ENCODE peak calls at places on chromosomes 7 and 10, in four cellular contexts. T, D, Q and V are unnamed samples. For H3K4me1, the result is how much of the 10 kb centered on the place peaks cover.

GRCh38 chr10:71835671-71836593 is 15.1 kb downstream of the PSAP start:
- DNase-seq in T (peak), D (peak), Q (no peak), V (no peak)

GRCh38 chr10:121130382-121130781 is 279.2 kb downstream of the WDR11 start:
- DNase-seq in T (no peak), D (no peak), Q (no peak), V (no peak)

GRCh38 chr7:137696376-137696775 is 150.4 kb downstream of the DGKI start:
- DNase-seq in T (peak), D (no peak), Q (no peak), V (no peak)

GRCh38 chr10:45418859-45419672 is 45.0 kb downstream of the ALOX5 start:
- DNase-seq in T (peak), D (peak), Q (no peak), V (no peak)

GRCh38 chr7:2613926-2614613 is 17.7 kb upstream of the TTYH3 start:
- DNase-seq in T (no peak), D (no peak), Q (no peak), V (no peak)

GRCh38 chr7:75054744-75055527 is 18.7 kb downstream of the RCC1L start:
- DNase-seq in T (peak), D (no peak), Q (no peak), V (no peak)

GRCh38 chr10:91380873-91381561 is 29.1 kb upstream of the HECTD2 start:
- DNase-seq in T (peak), D (no peak), Q (no peak), V (no peak)

GRCh38 chr7:117827861-117828260 is 45.4 kb downstream of the CTTNBP2 start:
- DNase-seq in T (peak), D (no peak), Q (peak), V (no peak)

GRCh38 chr10:112852308-112852707 is 97.7 kb upstream of the TCF7L2 start:
- DNase-seq in T (no peak), D (no peak), Q (no peak), V (no peak)

GRCh38 chr10:1754506-1755177 is 17.3 kb upstream of the ADARB2 start:
- DNase-seq in T (no peak), D (no peak), Q (no peak), V (no peak)

GRCh38 chr7:18638594-18639452 is 143.3 kb downstream of the HDAC9 start:
- DNase-seq in T (peak), D (no peak), Q (no peak), V (no peak)

GRCh38 chr10:24756283-24756682 is 32.6 kb upstream of the ARHGAP21 start:
- DNase-seq in T (no peak), D (no peak), Q (no peak), V (peak)

GRCh38 chr7:48285365-48285764 is 114.1 kb downstream of the ABCA13 start:
- DNase-seq in T (peak), D (no peak), Q (no peak), V (no peak)

GRCh38 chr7:157597562-157597961 is 260.8 kb downstream of the DNAJB6 start:
- DNase-seq in T (no peak), D (no peak), Q (no peak), V (no peak)

GRCh38 chr10:88670497-88670896 is 6.3 kb downstream of the LIPF start:
- DNase-seq in T (no peak), D (no peak), Q (no peak), V (no peak)

GRCh38 chr7:56007167-56007652 is 42.8 kb downstream of the NIPSNAP2 start:
- DNase-seq in T (no peak), D (peak), Q (no peak), V (peak)

GRCh38 chr7:74655785-74656420 is 1.6 kb upstream of the GTF2I start:
- DNase-seq in T (no peak), D (no peak), Q (no peak), V (no peak)

GRCh38 chr7:125201002-125201401 is 271.4 kb upstream of the POT1 start:
- DNase-seq in T (no peak), D (no peak), Q (no peak), V (no peak)

GRCh38 chr10:8511026-8511425 is 456.5 kb downstream of the GATA3 start:
- DNase-seq in T (no peak), D (no peak), Q (no peak), V (no peak)

GRCh38 chr10:77245953-77246352 is 391.7 kb downstream of the KCNMA1 start:
- DNase-seq in T (peak), D (no peak), Q (no peak), V (no peak)

GRCh38 chr10:43235070-43235900 is 31.6 kb downstream of the RASGEF1A start:
- DNase-seq in T (no peak), D (peak), Q (no peak), V (no peak)

GRCh38 chr10:78382776-78383175 is 349.1 kb downstream of the RPS24 start:
- DNase-seq in T (no peak), D (no peak), Q (no peak), V (no peak)

GRCh38 chr10:58743466-58744115 is 230.9 kb downstream of the BICC1 start:
- DNase-seq in T (peak), D (no peak), Q (no peak), V (peak)

GRCh38 chr7:137628211-137628610 is 218.6 kb downstream of the DGKI start:
- DNase-seq in T (no peak), D (no peak), Q (no peak), V (no peak)

GRCh38 chr10:771647-772046 is 82.2 kb upstream of the DIP2C start:
- DNase-seq in T (no peak), D (no peak), Q (no peak), V (no peak)

GRCh38 chr7:51901489-51901840 is 584.9 kb upstream of the COBL start:
- DNase-seq in T (no peak), D (no peak), Q (no peak), V (no peak)

GRCh38 chr7:134450296-134451000 is 8.5 kb downstream of the AKR1B1 start:
- DNase-seq in T (no peak), D (no peak), Q (no peak), V (no peak)

DNA sequence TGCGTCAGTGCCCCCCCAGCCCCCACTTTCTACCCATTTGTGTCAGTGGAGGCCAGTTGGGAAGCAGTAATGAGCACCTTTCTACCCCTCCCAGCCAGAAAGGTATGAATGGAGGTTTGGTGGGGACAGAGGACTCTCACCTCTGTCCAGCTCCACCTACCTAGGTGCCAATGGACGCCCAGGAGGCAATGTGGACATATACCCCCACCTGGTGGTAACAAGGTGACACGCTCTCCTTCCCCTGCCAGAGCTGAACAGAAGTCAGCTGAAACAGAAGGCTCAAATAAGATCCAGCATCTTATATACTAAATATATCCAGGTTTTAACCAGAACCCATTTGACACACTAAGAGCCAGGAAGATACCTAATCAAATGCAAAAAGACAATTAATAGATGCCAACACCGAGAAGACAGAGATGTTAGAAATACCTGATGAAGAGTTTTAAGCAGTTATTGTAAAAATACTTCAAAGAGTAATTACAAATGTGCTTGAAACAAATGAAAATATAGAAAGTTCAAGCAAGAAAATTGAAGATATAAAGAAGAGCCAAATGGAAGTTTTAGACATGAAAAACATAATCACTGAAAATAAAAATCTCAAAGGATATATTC is 18.4 kb upstream of the SORCS3 start:
- DNase-seq in T (no peak), D (no peak), Q (peak), V (peak)
- TF ChIP-seq CTCF in T (no peak), D (no peak), Q (peak), V (peak)

GRCh38 chr7:106033735-106034134 is 70.7 kb downstream of the CDHR3 start:
- DNase-seq in T (no peak), D (no peak), Q (no peak), V (no peak)

GRCh38 chr7:106029448-106029847 is 66.4 kb downstream of the CDHR3 start:
- DNase-seq in T (no peak), D (no peak), Q (no peak), V (no peak)

GRCh38 chr7:106031271-106032029 is 68.4 kb downstream of the CDHR3 start:
- DNase-seq in T (peak), D (no peak), Q (no peak), V (no peak)

GRCh38 chr7:106029941-106030340 is 66.9 kb downstream of the CDHR3 start:
- DNase-seq in T (no peak), D (no peak), Q (no peak), V (no peak)

GRCh38 chr7:106032295-106032694 is 69.2 kb downstream of the CDHR3 start:
- DNase-seq in T (no peak), D (no peak), Q (no peak), V (no peak)
- H3K4me1 ChIP-seq in T (under half), D (under half), Q (under half), V (under half)

GRCh38 chr7:732094-732541 is 5.0 kb upstream of the PRKAR1B start:
- DNase-seq in T (peak), D (peak), Q (peak), V (peak)
- TF ChIP-seq CTCF in T (no peak), D (no peak), Q (no peak), V (no peak)

GRCh38 chr10:132140167-132140925 is 46.4 kb upstream of the DPYSL4 start:
- DNase-seq in T (no peak), D (peak), Q (no peak), V (no peak)
- H3K4me1 ChIP-seq in T (under half), D (under half), Q (under half), V (under half)

DNA sequence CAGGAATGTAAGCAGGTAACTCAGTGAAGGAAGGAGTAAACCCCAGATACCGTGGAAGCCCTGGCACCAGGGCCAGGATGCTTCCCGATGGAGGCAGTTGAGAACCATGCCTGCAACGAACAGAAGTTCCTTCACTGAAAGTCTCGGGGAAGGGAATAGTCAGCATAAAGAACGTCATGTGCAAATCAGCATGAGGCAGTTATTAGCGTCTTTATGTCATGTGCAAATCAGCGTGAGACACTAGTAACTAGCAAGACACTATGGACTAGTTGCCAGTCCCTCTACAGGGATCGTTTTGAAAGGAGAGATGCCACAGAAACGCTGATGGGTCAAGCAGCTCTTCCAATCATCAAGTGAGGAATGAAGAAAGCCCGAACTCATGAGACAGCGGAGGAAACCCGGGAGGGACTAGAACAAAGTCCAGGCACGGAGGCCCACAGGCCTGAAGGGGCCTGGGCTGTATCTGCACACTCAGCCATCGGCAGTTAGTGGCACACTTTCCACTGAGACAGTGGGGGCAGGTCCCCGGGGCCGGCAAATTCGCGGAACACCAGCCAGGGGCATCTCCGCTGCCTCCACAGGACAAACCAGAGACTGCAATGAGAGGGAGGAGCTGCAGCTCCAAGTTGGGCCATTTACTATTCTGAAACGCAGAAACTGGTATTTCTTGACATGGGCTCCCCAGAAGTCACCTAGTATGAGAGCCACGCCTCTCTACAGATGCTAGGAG is 109.6 kb downstream of the SFMBT2 start:
- DNase-seq in T (no peak), D (no peak), Q (no peak), V (peak)
- TF ChIP-seq CTCF in T (no peak), D (no peak), Q (peak), V (no peak)

GRCh38 chr10:93070378-93071176 is 3.1 kb upstream of the CYP26A1 start:
- DNase-seq in T (no peak), D (no peak), Q (no peak), V (no peak)
- H3K4me1 ChIP-seq in T (under half), D (under half), Q (under half), V (under half)

GRCh38 chr7:26560857-26561256 is 269.2 kb downstream of the SNX10 start:
- DNase-seq in T (no peak), D (no peak), Q (no peak), V (no peak)

GRCh38 chr7:26567263-26567662 is 275.6 kb downstream of the SNX10 start:
- DNase-seq in T (no peak), D (no peak), Q (no peak), V (no peak)

DNA sequence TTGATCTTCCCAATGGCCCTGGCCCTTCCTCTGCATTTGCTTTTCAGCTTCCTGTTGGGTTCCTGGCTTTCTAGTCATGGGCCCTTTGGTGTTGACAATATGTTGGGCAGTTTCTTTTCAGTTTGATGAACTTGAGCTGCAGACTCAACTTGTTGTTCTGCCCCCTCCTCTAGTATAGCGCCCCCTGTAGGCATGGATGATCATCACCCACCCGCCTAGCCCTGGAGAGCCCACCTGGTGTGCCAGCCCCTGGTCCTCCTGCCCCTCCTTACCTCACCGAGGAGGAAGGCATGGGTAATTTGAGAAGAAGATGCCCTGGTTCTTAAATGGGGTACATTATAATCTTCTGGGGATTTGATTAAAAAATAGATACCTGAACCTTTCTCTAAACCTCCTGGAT is 271.2 kb downstream of the SNX10 start:
- DNase-seq in T (no peak), D (no peak), Q (no peak), V (no peak)
- TF ChIP-seq CTCF in T (no peak), D (no peak), Q (peak), V (no peak)

GRCh38 chr10:11602919-11603523 is 8.4 kb downstream of the USP6NL start:
- DNase-seq in T (peak), D (no peak), Q (peak), V (no peak)

GRCh38 chr10:11603741-11604140 is 7.7 kb downstream of the USP6NL start:
- DNase-seq in T (no peak), D (no peak), Q (no peak), V (no peak)

GRCh38 chr10:11608159-11608966 is 3.1 kb downstream of the USP6NL start:
- DNase-seq in T (no peak), D (no peak), Q (no peak), V (no peak)

GRCh38 chr10:11604742-11605650 is 6.5 kb downstream of the USP6NL start:
- DNase-seq in T (no peak), D (no peak), Q (no peak), V (no peak)

GRCh38 chr10:11605807-11606408 is 5.5 kb downstream of the USP6NL start:
- DNase-seq in T (no peak), D (no peak), Q (no peak), V (no peak)
- H3K4me1 ChIP-seq in T (under half), D (under half), Q (under half), V (half or more)